ENCODE peak calls at places on chromosomes 7 and 10, in eight cellular contexts. S is activated naive CD8-positive, alpha-beta T cell treated with anti-CD3 and anti-CD28 coated beads for 36 hours; M is iris pigment epithelial cell; U is CD4-positive, CD25-positive, alpha-beta regulatory T cell; E is fibroblast of mammary gland; O is activated CD8-positive, alpha-beta memory T cell treated with anti-CD3 and anti-CD28 coated beads for 48 hours; D is stimulated activated CD8-positive, alpha-beta memory T cell treated with anti-CD3 and anti-CD28 coated beads, Interleukin-2, amount 100 ng/mL, for 48 hours; G is testis. K is an unnamed sample.

GRCh38 chr7:6536899-6537298 is 14.4 kb downstream of the GRID2IP start:
- DNase-seq in S (no peak), M (no peak), U (no peak), E (no peak), O (no peak), D (no peak), G (peak; percentile 50), K (no peak)

GRCh38 chr7:156438011-156438410 is 202.6 kb upstream of the RNF32 start:
- DNase-seq in S (no peak), M (no peak), U (no peak), E (no peak), O (no peak), D (no peak), G (no peak), K (no peak)

GRCh38 chr7:124784879-124785818 is 19.6 kb upstream of the GPR37 start:
- DNase-seq in S (no peak), M (peak; percentile 63), U (no peak), E (peak; percentile 55), O (no peak), D (no peak), G (peak; percentile 66), K (peak; percentile 72)

GRCh38 chr10:3438608-3439007 is 266.0 kb upstream of the PITRM1 start:
- DNase-seq in S (no peak), M (no peak), U (no peak), E (peak; percentile 10), O (no peak), D (no peak), G (no peak), K (no peak)

GRCh38 chr10:7370511-7370910 is 40.3 kb downstream of the SFMBT2 start:
- DNase-seq in S (no peak), M (no peak), U (no peak), E (no peak), O (no peak), D (no peak), G (no peak), K (no peak)

GRCh38 chr7:36906448-36906847 is 182.2 kb upstream of the AOAH start:
- DNase-seq in S (no peak), M (no peak), U (no peak), E (no peak), O (no peak), D (no peak), G (no peak), K (no peak)

GRCh38 chr10:86798636-86799035 is 42.2 kb downstream of the BMPR1A start:
- DNase-seq in S (peak; percentile 2), M (peak; percentile 59), U (no peak), E (peak; percentile 53), O (no peak), D (no peak), G (no peak), K (peak; percentile 50)

GRCh38 chr7:36286241-36286640 is 103.4 kb upstream of the ANLN start:
- DNase-seq in S (peak; percentile 42), M (no peak), U (peak; percentile 50), E (no peak), O (no peak), D (no peak), G (no peak), K (no peak)

GRCh38 chr10:17003666-17004065 is 125.9 kb downstream of the CUBN start:
- DNase-seq in S (no peak), M (no peak), U (no peak), E (peak; percentile 86), O (no peak), D (no peak), G (no peak), K (no peak)

GRCh38 chr10:72890086-72890485 is 3.5 kb upstream of the OIT3 start:
- DNase-seq in S (no peak), M (no peak), U (no peak), E (no peak), O (no peak), D (no peak), G (no peak), K (no peak)

GRCh38 chr7:53315986-53316385 is 280.6 kb downstream of the POM121L12 start:
- DNase-seq in S (no peak), M (no peak), U (no peak), E (no peak), O (no peak), D (no peak), G (peak; percentile 67), K (peak; percentile 86)

K was measured in H4.